ENCODE peak calls at places on chromosomes 11 and 22, in seven cellular contexts. B is foreskin keratinocyte; V is amniotic epithelial cell; Z is cardiac septum; T is NCI-H2029; O is NCI-H2081; F is stimulated activated CD8-positive, alpha-beta memory T cell treated with anti-CD3 and anti-CD28 coated beads, Interleukin-4, amount 100 ng/mL, for 4 hours. I is an unnamed sample.

GRCh38 chr11:130637566-130637965 is 189.1 kb downstream of the ADAMTS15 start:
- DNase-seq in O (no peak), V (no peak), F (no peak), B (no peak), Z (no peak), T (no peak), I (no peak)

GRCh38 chr22:23834406-23834805 is 4.4 kb downstream of the DERL3 start:
- DNase-seq in V (no peak), Z (no peak), F (no peak), B (no peak), O (no peak), T (no peak), I (no peak)

GRCh38 chr22:35627267-35628041 is 10.3 kb upstream of the MB start:
- DNase-seq in O (peak), F (no peak), T (peak), Z (peak), B (peak), V (peak), I (peak)

GRCh38 chr22:35567214-35567792 is 26.7 kb downstream of the RASD2 start:
- DNase-seq in T (no peak), Z (no peak), B (no peak), V (no peak), O (no peak), F (no peak), I (no peak)

GRCh38 chr22:38788846-38789245 is 5.1 kb downstream of the DNAL4 start:
- DNase-seq in T (no peak), B (no peak), O (no peak), Z (no peak), V (no peak), F (no peak), I (no peak)

GRCh38 chr11:11996321-11997174 is 11.9 kb downstream of the DKK3 start:
- DNase-seq in T (no peak), O (no peak), F (no peak), Z (no peak), V (no peak), B (peak), I (peak)

GRCh38 chr11:35144103-35144741 is 5.3 kb downstream of the CD44 start:
- DNase-seq in T (no peak), B (peak), Z (no peak), F (no peak), V (peak), O (no peak), I (peak)

GRCh38 chr22:31646186-31647019 is 15.6 kb downstream of the PISD start:
- DNase-seq in F (no peak), B (peak), T (no peak), V (peak), Z (no peak), O (no peak), I (peak)

GRCh38 chr11:63165710-63166310 is 21.8 kb upstream of the SLC22A24 start:
- DNase-seq in O (no peak), T (no peak), Z (no peak), B (no peak), V (no peak), F (no peak), I (peak)

GRCh38 chr22:20226077-20226716 is 41.9 kb downstream of the RTN4R start:
- DNase-seq in B (no peak), F (no peak), V (no peak), Z (no peak), O (no peak), T (no peak), I (no peak)

I was measured in mammary epithelial cell.